ENCODE peak calls at places on chromosomes 2 and 18, in six cellular contexts. I, R, P, O, T and K are unnamed samples.

GRCh38 chr2:27494284-27494943 is 586 bp downstream of the FNDC4 start:
- DNase-seq in P (peak), O (no peak), R (no peak), T (peak), I (peak), K (peak)

GRCh38 chr2:70988726-70989648 is 5.7 kb downstream of the TEX261 start:
- DNase-seq in P (no peak), O (no peak), T (no peak), I (no peak), R (no peak), K (no peak)

GRCh38 chr2:103823847-103824246 is 1030.1 kb upstream of the POU3F3 start:
- DNase-seq in I (no peak), O (no peak), P (no peak), T (no peak), R (no peak), K (no peak)

GRCh38 chr2:72579595-72580180 is 246.1 kb downstream of the EXOC6B start:
- DNase-seq in R (no peak), P (no peak), T (no peak), O (peak), I (peak), K (peak)

GRCh38 chr2:108971661-108972566 is 17.1 kb downstream of the EDAR start:
- DNase-seq in R (no peak), O (no peak), T (no peak), P (no peak), I (peak), K (no peak)

GRCh38 chr2:174485763-174486613 is 841 bp downstream of the GPR155 start:
- DNase-seq in P (peak), I (peak), R (no peak), T (peak), O (peak), K (peak)

GRCh38 chr2:28155627-28156026 is 237.0 kb upstream of the FOSL2 start:
- DNase-seq in R (no peak), O (peak), I (no peak), P (peak), T (no peak), K (no peak)

GRCh38 chr18:12476955-12477354 is 69.2 kb downstream of the PRELID3A start:
- DNase-seq in I (no peak), R (no peak), T (no peak), P (no peak), O (peak), K (no peak)

GRCh38 chr18:48975817-48976649 is 25.3 kb upstream of the SMAD7 start:
- DNase-seq in P (peak), I (peak), O (peak), R (no peak), T (peak), K (peak)

GRCh38 chr2:217222511-217222910 is 362.6 kb upstream of the TNP1 start:
- DNase-seq in R (no peak), T (no peak), I (no peak), P (no peak), O (peak), K (no peak)

GRCh38 chr2:179021258-179021657 is 28.7 kb downstream of the CCDC141 start:
- DNase-seq in T (no peak), O (peak), R (no peak), I (no peak), P (no peak), K (no peak)

GRCh38 chr2:204680576-204680975 is 135.3 kb downstream of the PARD3B start:
- DNase-seq in I (peak), R (no peak), P (no peak), O (no peak), T (no peak), K (peak)

GRCh38 chr2:120594856-120595685 is 140.6 kb upstream of the GLI2 start:
- DNase-seq in I (no peak), R (no peak), T (no peak), O (no peak), P (peak), K (no peak)

GRCh38 chr18:54880706-54881105 is 52.4 kb downstream of the RAB27B start:
- DNase-seq in R (no peak), I (peak), P (no peak), T (no peak), O (no peak), K (peak)

GRCh38 chr2:196105956-196106355 is 37.3 kb upstream of the DNAH7 start:
- DNase-seq in T (no peak), P (no peak), R (no peak), O (no peak), I (no peak), K (no peak)

GRCh38 chr2:118882693-118883336 is 35.4 kb upstream of the EN1 start:
- DNase-seq in T (peak), I (peak), P (peak), O (peak), R (peak), K (peak)

GRCh38 chr2:220424561-220424960 is 797.1 kb downstream of the SLC4A3 start:
- DNase-seq in P (no peak), I (no peak), O (no peak), R (no peak), T (no peak), K (no peak)

GRCh38 chr2:133405252-133405651 is 163.0 kb downstream of the NCKAP5 start:
- DNase-seq in T (no peak), O (no peak), R (no peak), I (no peak), P (no peak), K (no peak)

GRCh38 chr2:240200230-240201051 is 60.0 kb upstream of the OTOS start:
- DNase-seq in T (no peak), P (no peak), R (no peak), I (no peak), O (peak), K (peak)

GRCh38 chr2:73823916-73824523 is 4.7 kb upstream of the STAMBP start:
- DNase-seq in O (peak), I (peak), R (no peak), P (no peak), T (no peak), K (peak)

GRCh38 chr2:239564587-239564986 is 163.8 kb upstream of the HDAC4 start:
- DNase-seq in T (no peak), P (no peak), R (no peak), O (no peak), I (no peak), K (no peak)

GRCh38 chr2:67733517-67733916 is 329.3 kb downstream of the C1D start:
- DNase-seq in I (peak), O (peak), R (no peak), T (no peak), P (peak), K (peak)

GRCh38 chr2:27407798-27408491 is 1.4 kb downstream of the PPM1G start:
- DNase-seq in R (no peak), P (peak), I (peak), T (no peak), O (no peak), K (peak)

GRCh38 chr2:203366639-203367466 is 38.7 kb downstream of the ABI2 start:
- DNase-seq in T (no peak), O (no peak), R (no peak), I (no peak), P (no peak), K (no peak)

GRCh38 chr2:150561076-150561475 is 73.6 kb upstream of the RND3 start:
- DNase-seq in O (no peak), R (no peak), P (no peak), T (no peak), I (no peak), K (no peak)

GRCh38 chr2:230925443-230925878 is 419 bp upstream of the GPR55 start:
- DNase-seq in O (peak), T (no peak), I (no peak), P (no peak), R (peak), K (no peak)